ENCODE peak calls at places on chromosomes 13 and 19, in four cellular contexts. G is breast epithelium; I is neural progenitor cell; X is CD4-positive, CD25-positive, alpha-beta regulatory T cell. T is an unnamed sample.

GRCh38 chr13:106418556-106418955 is 116.9 kb downstream of the EFNB2 start:
- DNase-seq in G (no peak), I (no peak), X (no peak), T (no peak)

GRCh38 chr19:40603719-40604646 is 2.8 kb downstream of the LTBP4 start:
- DNase-seq in G (peak; percentile 99), I (peak; percentile 99), X (peak; percentile 96), T (peak; percentile 97)

GRCh38 chr13:97258801-97259200 is 36.7 kb downstream of the MBNL2 start:
- DNase-seq in G (no peak), I (no peak), X (no peak), T (no peak)

GRCh38 chr13:33123066-33123940 is 107.1 kb downstream of the KL start:
- DNase-seq in G (no peak), I (no peak), X (no peak), T (no peak)

GRCh38 chr13:38210928-38211596 is 138.6 kb upstream of the UFM1 start:
- DNase-seq in G (no peak), I (no peak), X (no peak), T (no peak)

GRCh38 chr13:60146491-60146890 is 17.2 kb downstream of the DIAPH3 start:
- DNase-seq in G (no peak), I (no peak), X (no peak), T (no peak)

GRCh38 chr19:45682117-45682516 is 9.6 kb downstream of the SNRPD2 start:
- DNase-seq in G (no peak), I (no peak), X (no peak), T (no peak)

GRCh38 chr13:96726651-96727050 is 267.6 kb downstream of the OXGR1 start:
- DNase-seq in G (no peak), I (no peak), X (no peak), T (no peak)

GRCh38 chr19:8238251-8238650 is 29.1 kb downstream of the CERS4 start:
- DNase-seq in G (peak; percentile 47), I (peak; percentile 26), X (no peak), T (no peak)

GRCh38 chr19:53639471-53639870 is 7.7 kb downstream of the DPRX start:
- DNase-seq in G (no peak), I (no peak), X (no peak), T (no peak)
- H3K4me1 ChIP-seq in G (no peaks in the 10 kb centered on the region), I (peaks cover 5% of the 10 kb centered on the region), X (no peaks in the 10 kb centered on the region), T (no peaks in the 10 kb centered on the region)

GRCh38 chr19:15438577-15438976 is 11.2 kb downstream of the WIZ start:
- DNase-seq in G (no peak), I (no peak), X (no peak), T (no peak)
- H3K27ac ChIP-seq in G (no peak overlapping the region), I (no peak overlapping the region), X (no peak overlapping the region), T (peak overlapping the region; percentile 61)

GRCh38 chr19:47419789-47420188 is 462 bp upstream of the MEIS3 start:
- DNase-seq in G (no peak), I (peak; percentile 33), X (no peak), T (no peak)
- H3K27me3 ChIP-seq in G (peaks cover 6% of the 10 kb centered on the region), I (peaks cover 64% of the 10 kb centered on the region), X (peaks cover 32% of the 10 kb centered on the region), T (peaks cover 35% of the 10 kb centered on the region)

DNA sequence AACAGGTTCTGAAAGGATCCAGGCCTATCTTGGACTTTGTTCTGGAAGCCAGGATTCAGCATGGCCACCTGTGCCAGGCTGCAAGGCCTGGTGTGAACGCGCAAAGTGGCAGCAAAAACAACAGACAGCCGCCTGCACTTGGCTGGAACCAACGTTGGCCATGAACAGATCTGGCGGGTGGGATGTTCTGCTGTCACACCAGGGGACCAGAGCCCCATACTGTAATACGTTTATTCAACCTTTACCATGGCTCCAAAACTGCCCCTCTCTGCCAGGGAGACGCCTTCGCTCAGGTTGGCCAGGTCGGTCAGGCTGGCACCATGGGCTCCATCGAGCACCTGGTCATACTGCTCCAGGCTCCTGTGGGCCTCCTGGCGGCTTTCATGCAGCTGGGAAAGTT is 69.7 kb downstream of the EPS15L1 start:
- DNase-seq in G (no peak), I (no peak), X (no peak), T (no peak)
- H3K4me1 ChIP-seq in G (peaks cover 8% of the 10 kb centered on the region), I (no peaks in the 10 kb centered on the region), X (peaks cover 14% of the 10 kb centered on the region), T (peaks cover 42% of the 10 kb centered on the region)

GRCh38 chr13:49786609-49787008 is 5.9 kb downstream of the KPNA3 start:
- DNase-seq in G (no peak), I (no peak), X (no peak), T (no peak)
- H3K27ac ChIP-seq in G (no peak overlapping the region), I (no peak overlapping the region), X (no peak overlapping the region), T (no peak overlapping the region)

DNA sequence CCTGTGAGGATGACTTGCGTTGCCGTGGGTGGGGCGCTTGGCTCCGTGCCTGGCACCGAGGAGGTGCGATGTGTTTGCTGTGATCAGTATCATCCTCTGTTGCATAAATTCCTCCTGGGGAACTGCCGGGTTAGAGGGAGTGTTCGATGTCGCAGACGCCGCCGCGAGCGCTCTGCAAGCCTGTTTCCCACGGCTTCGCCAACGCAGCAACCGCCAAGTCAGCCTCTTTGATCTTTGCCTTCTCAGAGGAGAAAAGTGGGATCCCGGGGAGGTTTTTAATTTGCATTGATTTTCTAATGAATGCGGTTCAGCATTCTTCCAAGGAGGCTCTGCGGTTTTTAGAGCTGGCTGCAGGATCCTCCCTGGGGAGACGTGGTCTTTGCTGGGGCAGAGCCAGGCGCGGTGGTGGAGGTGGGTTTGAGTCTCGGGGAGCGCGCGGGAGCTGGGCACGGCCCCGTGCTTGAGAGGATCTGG is 7.6 kb downstream of the GPR32 start:
- DNase-seq in G (no peak), I (peak; percentile 68), X (no peak), T (no peak)
- H3K27me3 ChIP-seq in G (no peaks in the 10 kb centered on the region), I (peaks cover 85% of the 10 kb centered on the region), X (peaks cover 26% of the 10 kb centered on the region), T (no peaks in the 10 kb centered on the region)

T was measured in thoracic aorta.